ENCODE peak calls at places on chromosomes 12 and 14, in nine cellular contexts. One of them, this sample, is unnamed.

GRCh38 chr12:3913278-3913677 is 40.1 kb upstream of the PARP11 start:
- DNase-seq in GM23338: peak; percentile 14
- DNase-seq in MM.1S: no peak
- DNase-seq in GM23248: no peak
- DNase-seq in neural progenitor cell: no peak
- DNase-seq in HCT116: no peak
- DNase-seq in SK-N-SH: no peak
- DNase-seq in hepatocyte: no peak
- DNase-seq in OCI-LY7: no peak
- DNase-seq in this sample: no peak

GRCh38 chr12:113066806-113067400 is 10.4 kb downstream of the DTX1 start:
- DNase-seq in HCT116: no peak
- DNase-seq in MM.1S: no peak
- DNase-seq in GM23248: no peak
- DNase-seq in GM23338: no peak
- DNase-seq in hepatocyte: peak; percentile 23
- DNase-seq in SK-N-SH: peak; percentile 21
- DNase-seq in neural progenitor cell: no peak
- DNase-seq in OCI-LY7: no peak
- DNase-seq in this sample: no peak

GRCh38 chr14:72906879-72907278 is 13.0 kb upstream of the DPF3 start:
- DNase-seq in HCT116: no peak
- DNase-seq in OCI-LY7: no peak
- DNase-seq in GM23338: no peak
- DNase-seq in hepatocyte: no peak
- DNase-seq in MM.1S: no peak
- DNase-seq in GM23248: peak; percentile 41
- DNase-seq in neural progenitor cell: no peak
- DNase-seq in SK-N-SH: no peak
- DNase-seq in this sample: no peak

GRCh38 chr12:41681898-41682297 is 462.8 kb downstream of the GXYLT1 start:
- DNase-seq in SK-N-SH: no peak
- DNase-seq in hepatocyte: no peak
- DNase-seq in MM.1S: no peak
- DNase-seq in HCT116: no peak
- DNase-seq in GM23338: peak; percentile 18
- DNase-seq in GM23248: no peak
- DNase-seq in neural progenitor cell: no peak
- DNase-seq in OCI-LY7: peak; percentile 10
- DNase-seq in this sample: peak; percentile 65

GRCh38 chr12:119673634-119674033 is 5.7 kb downstream of the PRKAB1 start:
- DNase-seq in GM23338: no peak
- DNase-seq in MM.1S: no peak
- DNase-seq in hepatocyte: no peak
- DNase-seq in OCI-LY7: no peak
- DNase-seq in SK-N-SH: no peak
- DNase-seq in neural progenitor cell: no peak
- DNase-seq in HCT116: no peak
- DNase-seq in GM23248: no peak
- DNase-seq in this sample: peak; percentile 64

GRCh38 chr12:9649532-9649940 is 20.0 kb upstream of the CLEC2D start:
- DNase-seq in HCT116: no peak
- DNase-seq in GM23248: no peak
- DNase-seq in SK-N-SH: no peak
- DNase-seq in hepatocyte: peak; percentile 13
- DNase-seq in OCI-LY7: peak; percentile 81
- DNase-seq in MM.1S: peak; percentile 34
- DNase-seq in neural progenitor cell: peak; percentile 20
- DNase-seq in GM23338: peak; percentile 45
- DNase-seq in this sample: no peak

GRCh38 chr12:62840311-62840710 is 94.6 kb downstream of the PPM1H start:
- DNase-seq in GM23338: no peak
- DNase-seq in MM.1S: no peak
- DNase-seq in OCI-LY7: no peak
- DNase-seq in SK-N-SH: no peak
- DNase-seq in HCT116: no peak
- DNase-seq in GM23248: peak; percentile 13
- DNase-seq in hepatocyte: no peak
- DNase-seq in neural progenitor cell: no peak
- DNase-seq in this sample: peak; percentile 42

GRCh38 chr14:106530423-106531107 is 1004.2 kb downstream of the TMEM121 start:
- DNase-seq in HCT116: no peak
- DNase-seq in GM23248: no peak
- DNase-seq in OCI-LY7: peak; percentile 21
- DNase-seq in neural progenitor cell: no peak
- DNase-seq in MM.1S: peak; percentile 90
- DNase-seq in SK-N-SH: no peak
- DNase-seq in hepatocyte: no peak
- DNase-seq in GM23338: peak; percentile 15
- DNase-seq in this sample: no peak

GRCh38 chr12:91098942-91099341 is 12.4 kb downstream of the LUM start:
- DNase-seq in neural progenitor cell: no peak
- DNase-seq in HCT116: peak; percentile 24
- DNase-seq in MM.1S: no peak
- DNase-seq in GM23248: peak; percentile 92
- DNase-seq in GM23338: no peak
- DNase-seq in SK-N-SH: no peak
- DNase-seq in hepatocyte: peak; percentile 77
- DNase-seq in OCI-LY7: no peak
- DNase-seq in this sample: peak; percentile 77

GRCh38 chr14:105330491-105330895 is 15.9 kb downstream of the PACS2 start:
- DNase-seq in SK-N-SH: no peak
- DNase-seq in HCT116: no peak
- DNase-seq in hepatocyte: no peak
- DNase-seq in MM.1S: no peak
- DNase-seq in OCI-LY7: no peak
- DNase-seq in GM23248: peak; percentile 90
- DNase-seq in GM23338: no peak
- DNase-seq in neural progenitor cell: no peak
- DNase-seq in this sample: peak; percentile 20

GRCh38 chr12:2845280-2845679 is 10.4 kb upstream of the NRIP2 start:
- DNase-seq in OCI-LY7: no peak
- DNase-seq in MM.1S: no peak
- DNase-seq in neural progenitor cell: peak; percentile 37
- DNase-seq in hepatocyte: no peak
- DNase-seq in GM23248: peak; percentile 32
- DNase-seq in GM23338: peak; percentile 58
- DNase-seq in HCT116: no peak
- DNase-seq in SK-N-SH: no peak
- DNase-seq in this sample: no peak

GRCh38 chr12:92597997-92598396 is 104.8 kb upstream of the PLEKHG7 start:
- DNase-seq in OCI-LY7: no peak
- DNase-seq in MM.1S: no peak
- DNase-seq in GM23338: no peak
- DNase-seq in SK-N-SH: no peak
- DNase-seq in neural progenitor cell: no peak
- DNase-seq in hepatocyte: no peak
- DNase-seq in HCT116: no peak
- DNase-seq in GM23248: peak; percentile 84
- DNase-seq in this sample: peak; percentile 78

GRCh38 chr12:1502441-1502785 is 92.0 kb downstream of the FBXL14 start:
- DNase-seq in hepatocyte: peak; percentile 27
- DNase-seq in GM23338: no peak
- DNase-seq in SK-N-SH: no peak
- DNase-seq in MM.1S: no peak
- DNase-seq in GM23248: peak; percentile 22
- DNase-seq in neural progenitor cell: no peak
- DNase-seq in HCT116: no peak
- DNase-seq in OCI-LY7: no peak
- DNase-seq in this sample: no peak
- TF ChIP-seq EZH2phosphoT487 in hepatocyte: no peak
- TF ChIP-seq EZH2phosphoT487 in GM23338: no peak
- TF ChIP-seq EZH2phosphoT487 in SK-N-SH: no peak
- TF ChIP-seq EZH2phosphoT487 in MM.1S: no peak
- TF ChIP-seq EZH2phosphoT487 in GM23248: no peak
- TF ChIP-seq EZH2phosphoT487 in neural progenitor cell: no peak
- TF ChIP-seq EZH2phosphoT487 in HCT116: no peak
- TF ChIP-seq EZH2phosphoT487 in OCI-LY7: no peak
- TF ChIP-seq EZH2phosphoT487 in this sample: no peak

GRCh38 chr12:88549929-88550328 is 30.3 kb downstream of the KITLG start:
- DNase-seq in MM.1S: no peak
- DNase-seq in OCI-LY7: no peak
- DNase-seq in neural progenitor cell: no peak
- DNase-seq in hepatocyte: no peak
- DNase-seq in GM23248: no peak
- DNase-seq in GM23338: no peak
- DNase-seq in HCT116: no peak
- DNase-seq in SK-N-SH: no peak
- DNase-seq in this sample: no peak

GRCh38 chr12:88544991-88545684 is 35.1 kb downstream of the KITLG start:
- DNase-seq in MM.1S: no peak
- DNase-seq in GM23338: no peak
- DNase-seq in hepatocyte: no peak
- DNase-seq in GM23248: no peak
- DNase-seq in HCT116: no peak
- DNase-seq in SK-N-SH: no peak
- DNase-seq in OCI-LY7: no peak
- DNase-seq in neural progenitor cell: no peak
- DNase-seq in this sample: no peak

GRCh38 chr12:88552672-88553079 is 27.6 kb downstream of the KITLG start:
- DNase-seq in SK-N-SH: no peak
- DNase-seq in HCT116: no peak
- DNase-seq in MM.1S: no peak
- DNase-seq in OCI-LY7: no peak
- DNase-seq in GM23248: peak; percentile 71
- DNase-seq in hepatocyte: no peak
- DNase-seq in neural progenitor cell: no peak
- DNase-seq in GM23338: no peak
- DNase-seq in this sample: peak; percentile 92

DNA sequence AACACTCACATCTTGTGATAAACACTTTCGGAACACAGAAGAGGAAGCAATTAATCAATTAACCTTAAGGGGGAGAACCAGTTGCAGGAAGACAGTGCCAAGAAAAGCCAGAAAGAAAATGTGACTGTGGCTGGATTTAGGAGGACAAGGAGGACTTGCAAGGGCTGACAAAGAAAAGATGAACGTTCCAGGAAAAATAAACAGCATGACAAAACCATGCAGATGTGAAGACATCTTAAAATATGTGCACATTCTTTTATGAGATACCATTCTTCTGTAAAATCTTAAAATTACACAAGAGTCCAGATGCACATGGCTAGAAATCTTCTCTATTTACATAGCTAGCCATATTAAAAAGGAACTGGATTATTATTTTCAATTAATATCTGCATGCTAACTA is 33.4 kb downstream of the KITLG start:
- DNase-seq in hepatocyte: no peak
- DNase-seq in GM23248: peak; percentile 61
- DNase-seq in SK-N-SH: no peak
- DNase-seq in GM23338: no peak
- DNase-seq in OCI-LY7: no peak
- DNase-seq in HCT116: no peak
- DNase-seq in neural progenitor cell: no peak
- DNase-seq in MM.1S: no peak
- DNase-seq in this sample: no peak
- H3K4me3 ChIP-seq in hepatocyte: no peak overlapping the region
- H3K4me3 ChIP-seq in GM23248: peak overlapping the region; percentile 17
- H3K4me3 ChIP-seq in SK-N-SH: no peak overlapping the region
- H3K4me3 ChIP-seq in GM23338: no peak overlapping the region
- H3K4me3 ChIP-seq in OCI-LY7: no peak overlapping the region
- H3K4me3 ChIP-seq in HCT116: no peak overlapping the region
- H3K4me3 ChIP-seq in neural progenitor cell: no peak overlapping the region
- H3K4me3 ChIP-seq in MM.1S: no peak overlapping the region
- H3K4me3 ChIP-seq in this sample: no peak overlapping the region

GRCh38 chr12:47795814-47796411 is 22.9 kb downstream of the SLC48A1 start:
- DNase-seq in GM23248: no peak
- DNase-seq in hepatocyte: no peak
- DNase-seq in HCT116: no peak
- DNase-seq in neural progenitor cell: no peak
- DNase-seq in MM.1S: no peak
- DNase-seq in OCI-LY7: no peak
- DNase-seq in GM23338: no peak
- DNase-seq in SK-N-SH: no peak
- DNase-seq in this sample: no peak

GRCh38 chr12:47795121-47795813 is 22.2 kb downstream of the SLC48A1 start:
- DNase-seq in hepatocyte: no peak
- DNase-seq in HCT116: no peak
- DNase-seq in SK-N-SH: no peak
- DNase-seq in neural progenitor cell: no peak
- DNase-seq in GM23248: no peak
- DNase-seq in MM.1S: no peak
- DNase-seq in OCI-LY7: no peak
- DNase-seq in GM23338: no peak
- DNase-seq in this sample: no peak

GRCh38 chr12:47799357-47799955 is 20.2 kb downstream of the HDAC7 start:
- DNase-seq in hepatocyte: no peak
- DNase-seq in HCT116: no peak
- DNase-seq in SK-N-SH: no peak
- DNase-seq in GM23248: peak; percentile 45
- DNase-seq in GM23338: no peak
- DNase-seq in OCI-LY7: no peak
- DNase-seq in neural progenitor cell: peak; percentile 74
- DNase-seq in MM.1S: no peak
- DNase-seq in this sample: no peak

GRCh38 chr12:47798481-47798948 is 21.2 kb downstream of the HDAC7 start:
- DNase-seq in OCI-LY7: no peak
- DNase-seq in GM23338: no peak
- DNase-seq in HCT116: no peak
- DNase-seq in GM23248: no peak
- DNase-seq in neural progenitor cell: no peak
- DNase-seq in MM.1S: no peak
- DNase-seq in hepatocyte: no peak
- DNase-seq in SK-N-SH: no peak
- DNase-seq in this sample: no peak

DNA sequence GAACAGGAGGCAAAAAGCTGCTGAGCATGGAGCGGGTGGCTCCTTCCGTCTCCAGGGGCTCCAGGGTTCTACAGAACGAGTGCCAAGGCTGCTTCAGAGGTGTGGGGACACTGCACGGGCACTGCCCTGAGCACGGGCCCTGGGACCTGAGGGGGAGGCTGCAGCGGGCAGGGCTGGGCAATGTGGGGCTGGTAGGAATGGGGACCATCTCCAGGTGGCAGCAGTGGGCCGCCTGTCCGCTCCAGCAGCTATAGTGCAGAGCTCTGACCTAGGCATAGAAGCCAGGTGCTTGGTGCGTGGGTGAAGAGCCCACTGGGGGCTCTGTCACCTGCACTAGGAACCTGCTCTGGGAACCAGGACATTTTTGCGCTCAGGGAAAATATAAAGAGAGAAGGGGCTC is 22.3 kb downstream of the HDAC7 start:
- DNase-seq in GM23248: no peak
- DNase-seq in SK-N-SH: peak; percentile 76
- DNase-seq in HCT116: no peak
- DNase-seq in MM.1S: no peak
- DNase-seq in hepatocyte: no peak
- DNase-seq in GM23338: peak; percentile 73
- DNase-seq in neural progenitor cell: peak; percentile 54
- DNase-seq in OCI-LY7: peak; percentile 83
- DNase-seq in this sample: peak; percentile 20
- TF ChIP-seq EZH2phosphoT487 in GM23248: no peak
- TF ChIP-seq EZH2phosphoT487 in SK-N-SH: no peak
- TF ChIP-seq EZH2phosphoT487 in HCT116: no peak
- TF ChIP-seq EZH2phosphoT487 in MM.1S: no peak
- TF ChIP-seq EZH2phosphoT487 in hepatocyte: no peak
- TF ChIP-seq EZH2phosphoT487 in GM23338: no peak
- TF ChIP-seq EZH2phosphoT487 in neural progenitor cell: no peak
- TF ChIP-seq EZH2phosphoT487 in OCI-LY7: no peak
- TF ChIP-seq EZH2phosphoT487 in this sample: no peak

DNA sequence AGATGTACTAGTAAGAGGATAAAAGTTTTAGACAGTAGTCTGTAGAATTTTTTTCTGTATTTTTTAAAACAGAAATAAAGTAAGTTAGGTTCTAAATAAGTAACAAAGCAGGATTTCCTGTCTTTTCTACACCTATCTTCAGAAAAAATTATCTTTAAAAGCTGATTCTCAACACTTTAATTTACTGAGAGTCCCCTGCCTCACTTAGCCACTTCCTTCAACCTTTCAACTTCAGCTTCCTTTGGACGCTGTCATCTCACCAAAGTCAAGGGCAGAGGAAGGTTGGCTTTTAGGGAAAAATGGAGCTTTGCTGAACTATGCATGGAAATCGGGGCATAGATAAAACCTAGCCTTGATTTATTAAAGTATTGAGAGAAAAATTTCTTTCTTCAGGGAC is 44.9 kb upstream of the CERS5 start:
- DNase-seq in GM23338: no peak
- DNase-seq in HCT116: no peak
- DNase-seq in SK-N-SH: no peak
- DNase-seq in OCI-LY7: no peak
- DNase-seq in neural progenitor cell: no peak
- DNase-seq in GM23248: no peak
- DNase-seq in MM.1S: no peak
- DNase-seq in hepatocyte: no peak
- DNase-seq in this sample: no peak
- H3K4me3 ChIP-seq in GM23338: no peak overlapping the region
- H3K4me3 ChIP-seq in HCT116: no peak overlapping the region
- H3K4me3 ChIP-seq in SK-N-SH: no peak overlapping the region
- H3K4me3 ChIP-seq in OCI-LY7: no peak overlapping the region
- H3K4me3 ChIP-seq in neural progenitor cell: no peak overlapping the region
- H3K4me3 ChIP-seq in GM23248: peak overlapping the region; percentile 41
- H3K4me3 ChIP-seq in MM.1S: no peak overlapping the region
- H3K4me3 ChIP-seq in hepatocyte: no peak overlapping the region
- H3K4me3 ChIP-seq in this sample: no peak overlapping the region

This sample was measured in PC-3.